ENCODE peak calls at places on chromosome 2, in eight cellular contexts. N is putamen; T is skeletal muscle cell; D is CD4-positive, alpha-beta T cell; P is midbrain; V is NCI-H1417; L is fibroblast of villous mesenchyme; Q is activated B cell treated with CpG ODN at 0.5 μM for 24 hours. S is an unnamed sample.

GRCh38 chr2:58834404-58834803 is 593.3 kb upstream of the FANCL start:
- DNase-seq in N (no peak), T (no peak), D (no peak), P (no peak), V (no peak), L (peak; percentile 21), Q (no peak), S (no peak)

GRCh38 chr2:44642123-44642857 is 280.5 kb downstream of the CAMKMT start:
- DNase-seq in N (no peak), T (no peak), D (no peak), P (no peak), V (peak; percentile 15), L (no peak), Q (no peak), S (no peak)

GRCh38 chr2:18871430-18871829 is 282.1 kb upstream of the NT5C1B start:
- DNase-seq in N (no peak), T (no peak), D (no peak), P (no peak), V (no peak), L (no peak), Q (no peak), S (no peak)

GRCh38 chr2:180222642-180223041 is 215.5 kb upstream of the CWC22 start:
- DNase-seq in N (peak; percentile 16), T (peak; percentile 97), D (no peak), P (no peak), V (no peak), L (peak; percentile 76), Q (no peak), S (peak; percentile 68)

GRCh38 chr2:30503692-30504076 is 56.6 kb downstream of the LCLAT1 start:
- DNase-seq in N (no peak), T (no peak), D (no peak), P (no peak), V (no peak), L (no peak), Q (no peak), S (no peak)

GRCh38 chr2:55112229-55113016 is 62.2 kb upstream of the RTN4 start:
- DNase-seq in N (peak; percentile 89), T (peak; percentile 91), D (no peak), P (peak; percentile 85), V (no peak), L (peak; percentile 76), Q (no peak), S (peak; percentile 93)

GRCh38 chr2:29042581-29043075 is 31.7 kb downstream of the PCARE start:
- DNase-seq in N (no peak), T (peak; percentile 54), D (no peak), P (no peak), V (peak; percentile 76), L (peak; percentile 76), Q (no peak), S (peak; percentile 45)

GRCh38 chr2:138421971-138422335 is 79.6 kb upstream of the SPOPL start:
- DNase-seq in N (no peak), T (peak; percentile 56), D (no peak), P (no peak), V (no peak), L (peak; percentile 55), Q (no peak), S (no peak)

GRCh38 chr2:144516981-144517824 is 2.7 kb downstream of the ZEB2 start:
- DNase-seq in N (no peak), T (peak; percentile 89), D (peak; percentile 44), P (no peak), V (peak; percentile 58), L (peak; percentile 96), Q (peak; percentile 67), S (peak; percentile 73)

GRCh38 chr2:220143336-220143735 is 515.9 kb downstream of the SLC4A3 start:
- DNase-seq in N (no peak), T (peak; percentile 53), D (no peak), P (no peak), V (no peak), L (peak; percentile 70), Q (no peak), S (no peak)

GRCh38 chr2:184734338-184734737 is 136.0 kb downstream of the ZNF804A start:
- DNase-seq in N (no peak), T (no peak), D (no peak), P (no peak), V (no peak), L (no peak), Q (no peak), S (no peak)

S was measured in Ammon's horn.